ENCODE peak calls at places on chromosomes 11 and 22, in five cellular contexts. H is fibroblast of lung, S is mammary epithelial cell, B is neuronal stem cell, Z is endothelial cell of umbilical vein. Y is an unnamed sample.

GRCh38 chr11:121467965-121468364 is 15.2 kb upstream of the SORL1-AS1 start:
- DNase-seq in H (no peak), S (peak), B (no peak), Z (no peak), Y (no peak)

GRCh38 chr22:32803020-32803758 is 1.7 kb downstream of the TIMP3 start:
- DNase-seq in H (peak), S (peak), B (no peak), Z (no peak), Y (peak)

GRCh38 chr11:16917941-16918340 is 96.3 kb downstream of the PLEKHA7 start:
- DNase-seq in H (no peak), S (peak), B (no peak), Z (no peak), Y (no peak)

GRCh38 chr11:11472096-11472495 is 119.0 kb upstream of the CSNK2A3 start:
- DNase-seq in H (no peak), S (no peak), B (no peak), Z (no peak), Y (no peak)

GRCh38 chr11:122804796-122805195 is 33.5 kb upstream of the CRTAM start:
- DNase-seq in H (no peak), S (peak), B (no peak), Z (no peak), Y (no peak)

GRCh38 chr11:5366856-5367255 is 15.5 kb downstream of the OR51B6 start:
- DNase-seq in H (no peak), S (no peak), B (no peak), Z (no peak), Y (no peak)

GRCh38 chr11:62835336-62835735 is 2.7 kb upstream of the TEX54 start:
- DNase-seq in H (no peak), S (no peak), B (no peak), Z (no peak), Y (no peak)

GRCh38 chr11:8963569-8964323 is 496 bp downstream of the TMEM9B start:
- DNase-seq in H (no peak), S (no peak), B (no peak), Z (no peak), Y (peak)

GRCh38 chr11:116473790-116474346 is 298.9 kb downstream of the BUD13 start:
- DNase-seq in H (no peak), S (no peak), B (no peak), Z (no peak), Y (no peak)

GRCh38 chr11:94895971-94896370 is 77.4 kb downstream of the CWC15 start:
- DNase-seq in H (peak), S (peak), B (no peak), Z (peak), Y (no peak)

GRCh38 chr22:50684986-50685385 is 12.4 kb downstream of the SHANK3 start:
- DNase-seq in H (peak), S (no peak), B (no peak), Z (peak), Y (peak)

GRCh38 chr11:96942855-96943254 is 553.0 kb downstream of the JRKL start:
- DNase-seq in H (no peak), S (no peak), B (no peak), Z (no peak), Y (no peak)

GRCh38 chr11:116576523-116576922 is 196.3 kb downstream of the BUD13 start:
- DNase-seq in H (no peak), S (peak), B (no peak), Z (no peak), Y (no peak)

GRCh38 chr22:46626911-46627805 is 7.0 kb downstream of the GRAMD4 start:
- DNase-seq in H (no peak), S (peak), B (no peak), Z (no peak), Y (peak)

GRCh38 chr11:78417175-78417887 is at the start of gene GAB2:
- DNase-seq in H (no peak), S (no peak), B (no peak), Z (peak), Y (no peak)

GRCh38 chr22:31250740-31251330 is 38.7 kb downstream of the LIMK2 start:
- DNase-seq in H (no peak), S (peak), B (no peak), Z (no peak), Y (no peak)

GRCh38 chr11:121452609-121453150 is at the start of gene SORL1-AS1:
- DNase-seq in H (no peak), S (peak), B (no peak), Z (no peak), Y (peak)

GRCh38 chr22:48746789-48747425 is 1080.8 kb downstream of the BRD1 start:
- DNase-seq in H (no peak), S (no peak), B (no peak), Z (no peak), Y (no peak)

GRCh38 chr11:10902301-10902700 is 44.4 kb upstream of the ZBED5 start:
- DNase-seq in H (peak), S (no peak), B (no peak), Z (no peak), Y (no peak)

GRCh38 chr11:25981998-25982397 is 349.9 kb upstream of the ANO3 start:
- DNase-seq in H (peak), S (peak), B (peak), Z (peak), Y (peak)

GRCh38 chr11:122900803-122901202 is 18.2 kb downstream of the JHY start:
- DNase-seq in H (no peak), S (no peak), B (no peak), Z (no peak), Y (no peak)

DNA sequence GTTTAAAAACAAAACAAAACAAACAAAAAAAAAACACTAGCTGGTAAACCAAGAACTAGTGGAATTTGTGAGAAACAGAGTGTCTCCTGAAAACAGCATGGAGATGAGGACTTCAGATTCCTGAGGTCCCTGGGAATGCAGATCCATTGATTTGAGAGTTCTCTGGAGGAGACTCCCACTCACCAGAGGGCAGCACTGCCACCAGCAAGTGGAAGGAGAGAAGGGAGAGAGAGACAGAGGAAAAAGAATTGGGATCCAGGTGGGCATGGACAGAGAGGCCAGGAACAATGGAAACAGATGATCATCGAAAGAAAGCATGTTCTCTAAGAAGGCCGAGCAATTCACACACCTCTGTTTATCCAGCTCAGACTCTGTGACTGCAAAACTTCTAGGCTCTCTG is 31.8 kb downstream of the ETS1 start:
- DNase-seq in H (peak), S (no peak), B (no peak), Z (peak), Y (peak)
- H2AFZ ChIP-seq in H (no peak), S (no peak), B (no peak), Z (no peak), Y (no peak)

DNA sequence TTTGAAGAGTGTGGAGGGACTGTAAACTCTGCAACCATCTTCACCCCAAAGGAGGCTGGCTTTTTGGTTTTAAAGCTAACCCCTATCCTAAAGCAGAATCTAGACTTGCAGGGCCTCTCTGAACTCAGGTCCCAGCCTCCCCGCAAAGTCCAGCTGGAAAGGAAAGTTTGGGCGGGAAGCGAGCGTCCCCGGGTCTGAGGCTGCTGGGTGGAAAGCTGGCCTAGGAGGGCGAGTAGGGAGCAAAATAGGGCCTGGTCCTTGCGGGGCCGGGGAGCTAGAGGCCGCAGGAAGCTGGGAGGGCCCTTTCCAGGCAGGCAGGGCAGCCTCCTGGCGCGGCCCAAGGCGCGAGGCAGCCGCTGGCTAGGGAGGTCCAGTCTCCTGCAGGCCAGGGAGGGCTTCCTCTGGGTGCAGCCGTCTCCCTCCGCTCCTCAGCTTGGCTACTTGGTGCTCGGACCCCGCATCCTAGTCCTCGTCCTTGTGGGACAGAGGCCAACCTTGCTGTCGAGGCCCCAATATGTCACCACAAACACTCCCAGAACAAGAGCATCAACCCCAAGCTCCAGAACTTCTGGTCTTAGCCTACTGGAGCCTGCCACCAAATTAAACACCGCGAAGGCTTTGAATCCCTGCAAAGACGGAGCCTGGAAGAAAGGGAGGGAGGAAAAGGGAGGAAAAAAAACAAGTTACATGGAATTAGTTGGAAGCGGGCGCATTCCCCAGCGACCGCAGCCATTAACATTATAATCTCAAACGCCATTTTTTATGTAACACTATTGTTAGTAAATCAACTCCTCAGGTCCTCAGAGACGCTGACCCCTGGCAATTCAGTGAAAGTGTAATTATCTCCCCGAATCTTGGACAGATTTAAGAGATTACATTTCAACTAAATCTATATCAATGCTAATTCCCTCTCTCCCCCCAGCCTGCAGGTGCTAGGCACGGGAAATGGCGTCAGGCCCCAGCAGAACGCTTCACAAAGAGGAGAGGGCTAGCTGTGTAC is 12.6 kb upstream of the PAX6 start:
- DNase-seq in H (no peak), S (no peak), B (no peak), Z (no peak), Y (peak)
- H3K4me3 ChIP-seq in H (no peak), S (no peak), B (no peak), Z (no peak), Y (peak)

DNA sequence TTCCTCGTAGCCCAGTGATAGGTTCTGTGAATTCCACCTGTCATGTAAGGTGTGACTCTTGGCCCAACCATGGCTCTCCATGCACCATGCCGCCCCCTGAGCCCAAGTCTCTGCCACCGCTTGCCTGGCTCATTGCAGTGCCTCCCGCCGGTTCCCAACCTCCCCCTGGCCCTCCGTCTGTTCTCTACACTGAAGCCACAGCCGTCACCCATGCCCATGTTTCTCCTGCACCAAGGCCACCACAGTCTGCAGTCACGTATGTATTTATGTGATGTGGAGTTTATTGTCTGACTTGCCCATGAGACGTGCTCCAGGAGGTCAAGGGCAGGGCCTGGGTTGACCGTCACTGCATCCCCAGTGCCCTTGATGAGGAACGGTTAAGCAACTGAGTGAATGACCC is 35.9 kb downstream of the PKNOX2 start:
- DNase-seq in H (no peak), S (no peak), B (no peak), Z (no peak), Y (no peak)
- H3K27ac ChIP-seq in H (no peak), S (no peak), B (no peak), Z (no peak), Y (no peak)

GRCh38 chr11:24142062-24142461 is 354.8 kb upstream of the LUZP2 start:
- DNase-seq in H (no peak), S (no peak), B (no peak), Z (no peak), Y (no peak)
- H2AFZ ChIP-seq in H (peak), S (no peak), B (no peak), Z (peak), Y (no peak)

DNA sequence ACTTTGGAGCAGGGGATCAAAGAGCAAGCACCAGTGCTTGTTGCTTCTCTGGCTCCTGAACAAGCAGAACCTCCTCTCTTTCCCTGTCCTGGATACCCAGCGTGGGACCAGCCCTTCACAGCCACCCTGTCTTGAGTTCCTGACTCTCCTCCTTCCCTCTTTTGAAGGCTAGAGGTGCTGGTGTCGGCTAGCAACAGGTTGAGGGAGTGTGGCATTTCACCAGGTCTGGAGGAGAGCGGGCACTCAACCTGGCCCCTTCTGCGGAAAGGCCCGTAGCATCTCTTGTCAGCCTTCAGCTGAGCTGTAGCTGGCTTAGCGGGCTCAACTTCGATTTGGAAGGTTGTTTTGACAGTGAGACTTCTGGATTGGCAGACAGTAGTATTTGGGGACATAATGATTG is 26.6 kb downstream of the RCOR2 start:
- DNase-seq in H (no peak), S (no peak), B (no peak), Z (no peak), Y (no peak)
- H3K4me3 ChIP-seq in H (no peak), S (no peak), B (no peak), Z (no peak), Y (no peak)

GRCh38 chr11:3665336-3666022 is 5.7 kb downstream of the CHRNA10 start:
- DNase-seq in H (no peak), S (no peak), B (no peak), Z (no peak), Y (no peak)

GRCh38 chr11:3669128-3669527 is 2.1 kb downstream of the CHRNA10 start:
- DNase-seq in H (no peak), S (no peak), B (no peak), Z (no peak), Y (no peak)

GRCh38 chr11:3664032-3664630 is 7.1 kb downstream of the CHRNA10 start:
- DNase-seq in H (no peak), S (no peak), B (no peak), Z (no peak), Y (no peak)

GRCh38 chr11:3667149-3668035 is 3.8 kb downstream of the CHRNA10 start:
- DNase-seq in H (no peak), S (no peak), B (no peak), Z (no peak), Y (no peak)

GRCh38 chr11:3666023-3666530 is 5.1 kb downstream of the CHRNA10 start:
- DNase-seq in H (no peak), S (no peak), B (no peak), Z (no peak), Y (no peak)
- H3K27ac ChIP-seq in H (no peak), S (no peak), B (no peak), Z (no peak), Y (no peak)

Y was measured in neural progenitor cell.